ENCODE peak calls at places on chromosomes 16 and 17, in five cellular contexts. P is astrocyte, Q is progenitor cell of endocrine pancreas, M is stomach, B is fibroblast of pulmonary artery. H is an unnamed sample.

GRCh38 chr17:4201231-4201630 is 58.2 kb downstream of the CYB5D2 start:
- DNase-seq in P (no peak), Q (no peak), M (no peak), B (no peak), H (no peak)

GRCh38 chr16:12901204-12901596 is 198 bp upstream of the SHISA9 start:
- DNase-seq in P (no peak), Q (peak; percentile 43), M (no peak), B (no peak), H (no peak)

GRCh38 chr17:30064738-30065137 is 51.9 kb upstream of the NSRP1 start:
- DNase-seq in P (no peak), Q (no peak), M (no peak), B (no peak), H (no peak)

GRCh38 chr17:48603959-48604769 is 622 bp downstream of the HOXB6 start:
- DNase-seq in P (no peak), Q (no peak), M (no peak), B (no peak), H (no peak)

GRCh38 chr17:62573480-62574117 is 53.9 kb upstream of the MRC2 start:
- DNase-seq in P (no peak), Q (no peak), M (no peak), B (peak; percentile 17), H (no peak)

GRCh38 chr16:76656951-76657498 is 379.8 kb downstream of the CNTNAP4 start:
- DNase-seq in P (no peak), Q (no peak), M (no peak), B (no peak), H (no peak)

GRCh38 chr17:12024332-12024731 is 3.7 kb downstream of the MAP2K4 start:
- DNase-seq in P (peak; percentile 85), Q (no peak), M (no peak), B (peak; percentile 66), H (no peak)

GRCh38 chr16:81946206-81946605 is 65.1 kb downstream of the SDR42E1 start:
- DNase-seq in P (peak; percentile 47), Q (no peak), M (no peak), B (peak; percentile 7), H (no peak)

GRCh38 chr16:48099455-48099854 is 56.3 kb downstream of the ABCC12 start:
- DNase-seq in P (no peak), Q (no peak), M (no peak), B (peak; percentile 39), H (no peak)

GRCh38 chr16:89174877-89175276 is 3.3 kb downstream of the CDH15 start:
- DNase-seq in P (no peak), Q (no peak), M (no peak), B (no peak), H (no peak)

GRCh38 chr16:9199312-9199711 is 107.9 kb downstream of the HAPSTR1 start:
- DNase-seq in P (no peak), Q (no peak), M (no peak), B (no peak), H (no peak)

GRCh38 chr17:50133769-50134099 is 3.8 kb upstream of the SAMD14 start:
- DNase-seq in P (no peak), Q (no peak), M (no peak), B (no peak), H (no peak)

GRCh38 chr17:4482338-4483011 is 16.2 kb upstream of the SPNS2 start:
- DNase-seq in P (no peak), Q (no peak), M (peak; percentile 49), B (no peak), H (no peak)

GRCh38 chr16:83859265-83859664 is 39.6 kb upstream of the MLYCD start:
- DNase-seq in P (no peak), Q (no peak), M (no peak), B (no peak), H (no peak)

GRCh38 chr16:70770968-70771552 is 29.9 kb downstream of the VAC14 start:
- DNase-seq in P (no peak), Q (peak; percentile 61), M (peak; percentile 69), B (peak; percentile 62), H (peak; percentile 71)

GRCh38 chr17:65537845-65538678 is 23.4 kb downstream of the AXIN2 start:
- DNase-seq in P (no peak), Q (no peak), M (no peak), B (no peak), H (peak; percentile 67)

GRCh38 chr17:69448431-69449102 is 34.1 kb downstream of the MAP2K6 start:
- DNase-seq in P (peak; percentile 23), Q (no peak), M (no peak), B (peak; percentile 11), H (peak; percentile 20)

GRCh38 chr16:84198401-84198800 is 7.4 kb downstream of the ADAD2 start:
- DNase-seq in P (peak; percentile 67), Q (no peak), M (no peak), B (peak; percentile 54), H (no peak)

GRCh38 chr16:70575376-70575775 is 51.8 kb downstream of the SF3B3 start:
- DNase-seq in P (no peak), Q (no peak), M (no peak), B (no peak), H (peak; percentile 8)

GRCh38 chr17:1058423-1059130 is 61.6 kb downstream of the TIMM22 start:
- DNase-seq in P (no peak), Q (no peak), M (peak; percentile 71), B (peak; percentile 55), H (no peak)

GRCh38 chr17:57665128-57665527 is 80.0 kb downstream of the CCDC182 start:
- DNase-seq in P (no peak), Q (no peak), M (no peak), B (no peak), H (peak; percentile 39)

GRCh38 chr16:1884155-1884760 is 12.3 kb upstream of the MEIOB start:
- DNase-seq in P (no peak), Q (no peak), M (no peak), B (peak; percentile 33), H (no peak)
- TF ChIP-seq CTCF in P (no peak), Q (peak; percentile 23), M (no peak), B (peak; percentile 23), H (no peak)

GRCh38 chr17:77365584-77366186 is 224.9 kb downstream of the SEC14L1 start:
- DNase-seq in P (peak; percentile 89), Q (no peak), M (peak; percentile 79), B (peak; percentile 80), H (peak; percentile 60)

GRCh38 chr17:77366206-77366557 is 225.4 kb downstream of the SEC14L1 start:
- DNase-seq in P (no peak), Q (no peak), M (no peak), B (no peak), H (no peak)

GRCh38 chr17:77364381-77364911 is 223.7 kb downstream of the SEC14L1 start:
- DNase-seq in P (no peak), Q (no peak), M (no peak), B (no peak), H (no peak)

GRCh38 chr17:77364941-77365583 is 224.3 kb downstream of the SEC14L1 start:
- DNase-seq in P (no peak), Q (no peak), M (no peak), B (no peak), H (no peak)

DNA sequence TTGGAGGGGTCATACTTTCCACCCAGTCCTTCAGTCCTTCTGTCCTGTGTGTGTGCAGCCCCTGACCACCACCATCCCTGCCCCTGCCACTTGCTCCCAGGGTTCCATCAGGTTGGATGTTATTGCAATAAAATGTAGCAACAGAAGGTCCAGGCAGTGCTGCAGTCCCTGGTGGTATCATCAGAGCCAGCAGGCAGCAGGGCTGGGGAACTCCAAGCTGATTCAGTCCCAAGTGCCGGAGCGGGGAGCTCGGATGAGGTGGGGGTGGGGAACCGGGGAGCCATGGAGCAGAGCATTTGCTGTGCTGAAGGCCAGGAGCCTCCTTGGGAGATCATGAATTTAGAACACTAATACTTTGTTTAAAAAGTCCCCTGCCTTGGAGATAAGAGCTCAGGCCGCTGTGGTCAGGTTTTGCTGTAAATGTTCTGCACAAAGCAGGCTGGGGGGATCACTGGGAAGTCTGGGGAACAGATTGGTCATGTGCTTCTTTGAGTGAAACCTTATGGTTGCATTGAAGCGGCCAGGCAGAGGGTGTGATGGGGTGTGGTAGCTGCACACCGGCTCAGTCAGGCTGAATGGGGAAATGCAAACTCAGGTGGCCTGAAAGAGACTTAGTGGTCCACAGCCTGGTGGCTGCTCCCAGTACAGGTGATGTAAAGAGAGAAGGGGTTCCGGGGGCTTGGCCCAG is 225.9 kb downstream of the SEC14L1 start:
- DNase-seq in P (no peak), Q (no peak), M (no peak), B (peak; percentile 47), H (peak; percentile 68)
- TF ChIP-seq CTCF in P (no peak), Q (no peak), M (no peak), B (no peak), H (no peak)

GRCh38 chr17:81713556-81714411 is 1.7 kb downstream of the SLC25A10 start:
- DNase-seq in P (no peak), Q (no peak), M (peak; percentile 74), B (no peak), H (peak; percentile 62)
- TF ChIP-seq CTCF in P (no peak), Q (no peak), M (no peak), B (no peak), H (no peak)

GRCh38 chr16:3879887-3880564 is 487 bp downstream of the CREBBP start:
- DNase-seq in P (peak; percentile 25), Q (peak; percentile 44), M (peak; percentile 79), B (peak; percentile 60), H (peak; percentile 82)
- TF ChIP-seq CTCF in P (no peak), Q (peak; percentile 10), M (no peak), B (no peak), H (no peak)

H was measured in testis.